ENCODE peak calls at places on chromosome 14, in six cellular contexts. Q is H9; Z is cardiac muscle cell; M is fibroblast of lung; W is CD8-positive, alpha-beta T cell; J is endodermal cell. D is an unnamed sample. For H3K4me1, the result is how much of the 10 kb centered on the place peaks cover.

GRCh38 chr14:77253333-77254190 is 17.4 kb downstream of the NGB start:
- DNase-seq in Q (no peak), Z (no peak), M (no peak), W (no peak), J (no peak), D (no peak)

GRCh38 chr14:65838565-65838964 is 426.0 kb downstream of the FUT8 start:
- DNase-seq in Q (no peak), Z (no peak), M (no peak), W (no peak), J (no peak), D (no peak)

GRCh38 chr14:62378057-62378456 is 615.8 kb downstream of the SNAPC1 start:
- DNase-seq in Q (no peak), Z (no peak), M (no peak), W (no peak), J (no peak), D (no peak)

GRCh38 chr14:26252176-26252575 is 345.7 kb downstream of the NOVA1 start:
- DNase-seq in Q (no peak), Z (no peak), M (no peak), W (no peak), J (no peak), D (no peak)

GRCh38 chr14:103057372-103058208 is at the start of gene CDC42BPB:
- DNase-seq in Q (peak), Z (peak), M (peak), W (peak), J (peak), D (peak)

GRCh38 chr14:93051600-93052546 is 63.9 kb downstream of the ITPK1 start:
- DNase-seq in Q (peak), Z (no peak), M (no peak), W (no peak), J (peak), D (no peak)

GRCh38 chr14:51674294-51675002 is 22.7 kb downstream of the FRMD6 start:
- DNase-seq in Q (no peak), Z (no peak), M (no peak), W (no peak), J (no peak), D (no peak)

GRCh38 chr14:100556076-100556475 is 31.1 kb downstream of the BEGAIN start:
- DNase-seq in Q (no peak), Z (no peak), M (no peak), W (no peak), J (no peak), D (no peak)

GRCh38 chr14:80988742-80989429 is 33.5 kb downstream of the TSHR start:
- DNase-seq in Q (no peak), Z (no peak), M (no peak), W (no peak), J (no peak), D (no peak)

GRCh38 chr14:50121506-50121905 is 5.1 kb upstream of the VCPKMT start:
- DNase-seq in Q (no peak), Z (no peak), M (no peak), W (no peak), J (no peak), D (no peak)

GRCh38 chr14:70735043-70735442 is 74.3 kb downstream of the MAP3K9 start:
- DNase-seq in Q (no peak), Z (peak), M (no peak), W (no peak), J (no peak), D (peak)

GRCh38 chr14:29716150-29716549 is 211.5 kb downstream of the PRKD1 start:
- DNase-seq in Q (no peak), Z (no peak), M (peak), W (no peak), J (no peak), D (no peak)

GRCh38 chr14:65224799-65225198 is 122.5 kb upstream of the MAX start:
- DNase-seq in Q (no peak), Z (peak), M (no peak), W (no peak), J (no peak), D (no peak)

GRCh38 chr14:90777358-90777757 is 38.9 kb downstream of the TTC7B start:
- DNase-seq in Q (no peak), Z (no peak), M (no peak), W (no peak), J (peak), D (no peak)

GRCh38 chr14:90778468-90779255 is 37.6 kb downstream of the TTC7B start:
- DNase-seq in Q (no peak), Z (no peak), M (no peak), W (no peak), J (peak), D (peak)

GRCh38 chr14:90780519-90780918 is 35.7 kb downstream of the TTC7B start:
- DNase-seq in Q (no peak), Z (no peak), M (no peak), W (no peak), J (peak), D (no peak)

GRCh38 chr14:90775441-90775840 is 40.8 kb downstream of the TTC7B start:
- DNase-seq in Q (no peak), Z (no peak), M (no peak), W (no peak), J (peak), D (no peak)

DNA sequence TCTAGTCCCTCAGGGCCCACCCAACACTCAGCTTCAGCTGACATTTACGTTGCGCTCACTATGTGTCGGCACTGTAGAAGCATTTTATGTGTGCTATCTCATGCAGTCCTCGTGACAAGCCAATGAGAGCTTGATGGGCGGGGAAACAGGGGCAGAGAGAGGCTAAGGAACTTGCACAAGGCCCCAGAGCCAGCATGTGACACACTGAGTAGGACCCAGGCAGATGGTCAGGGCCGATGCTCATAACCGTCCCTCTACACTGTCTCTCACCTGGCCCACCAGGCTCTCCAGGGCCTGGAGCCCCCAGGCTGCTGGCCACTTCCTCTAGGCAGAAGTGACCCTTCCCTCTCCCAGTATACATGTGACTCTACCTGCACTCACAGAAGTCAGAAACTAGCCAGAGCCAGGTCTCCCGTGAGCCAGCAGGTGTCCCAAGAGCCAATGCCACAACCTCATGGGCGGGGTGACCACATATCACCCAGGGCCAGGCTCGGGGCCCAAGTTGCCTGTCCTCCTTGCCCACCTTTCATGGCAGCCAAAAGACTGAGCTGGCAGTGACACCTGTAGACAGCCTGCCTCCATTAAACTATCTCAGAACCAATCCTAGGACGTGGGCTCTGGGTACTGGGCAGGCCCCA is 38.3 kb downstream of the TTC7B start:
- DNase-seq in Q (no peak), Z (no peak), M (no peak), W (no peak), J (peak), D (no peak)
- H3K4me1 ChIP-seq in Q (under half), Z (under half), M (under half), W (under half), J (under half), D (under half)

GRCh38 chr14:74881425-74882102 is at the start of gene DLST:
- DNase-seq in Q (peak), Z (peak), M (peak), W (peak), J (peak), D (peak)
- TF ChIP-seq CTCF in Q (no peak), Z (no peak), M (no peak), W (no peak), J (no peak), D (no peak)

GRCh38 chr14:68135566-68135965 is 316.0 kb downstream of the RAD51B start:
- DNase-seq in Q (no peak), Z (no peak), M (no peak), W (no peak), J (no peak), D (no peak)
- H3K4me1 ChIP-seq in Q (under half), Z (under half), M (under half), W (under half), J (under half), D (under half)

GRCh38 chr14:73025544-73025943 is 1.4 kb downstream of the ZFYVE1 start:
- DNase-seq in Q (no peak), Z (no peak), M (peak), W (no peak), J (no peak), D (no peak)
- TF ChIP-seq CTCF in Q (no peak), Z (no peak), M (no peak), W (no peak), J (no peak), D (no peak)

DNA sequence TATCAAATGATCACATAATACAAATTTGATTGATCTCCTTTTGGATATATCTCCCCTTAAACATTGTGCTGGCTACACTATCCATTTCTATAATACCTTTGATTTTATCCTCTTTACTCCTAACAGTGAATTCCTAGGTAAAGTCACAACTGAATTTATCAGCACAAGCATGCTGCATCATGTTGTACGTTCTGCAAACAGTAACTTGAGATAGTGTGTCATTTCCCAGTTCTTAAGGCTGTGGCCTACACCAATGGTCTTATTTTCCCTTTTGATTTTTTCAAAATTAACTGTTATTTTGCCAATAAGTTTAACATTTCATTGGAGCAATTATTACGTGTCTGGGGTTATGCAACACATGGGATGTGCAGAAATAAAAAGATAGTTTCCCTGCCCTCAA is 24.8 kb downstream of the PRKCH start:
- DNase-seq in Q (no peak), Z (no peak), M (no peak), W (no peak), J (no peak), D (no peak)
- H3K4me1 ChIP-seq in Q (under half), Z (half or more), M (under half), W (half or more), J (under half), D (under half)